ENCODE peak calls at places on chromosomes 11 and 22, in seven cellular contexts. B is BJ, O is kidney epithelial cell, M is thoracic aorta, N is dorsolateral prefrontal cortex, R is mesothelial cell of epicardium, G is nephron progenitor cell. C is an unnamed sample.

GRCh38 chr11:29914203-29914930 is 102.5 kb downstream of the KCNA4 start:
- DNase-seq in B (no peak), O (no peak), M (no peak), N (no peak), R (no peak), G (no peak), C (no peak)

GRCh38 chr11:19451609-19452008 is 210.9 kb upstream of the E2F8 start:
- DNase-seq in B (no peak), O (no peak), M (no peak), N (no peak), R (no peak), G (no peak), C (no peak)

GRCh38 chr22:48223488-48224190 is 1461.2 kb downstream of the TBC1D22A start:
- DNase-seq in B (no peak), O (no peak), M (no peak), N (no peak), R (no peak), G (no peak), C (no peak)

GRCh38 chr22:46653596-46653995 is 33.4 kb downstream of the GRAMD4 start:
- DNase-seq in B (no peak), O (no peak), M (no peak), N (no peak), R (no peak), G (no peak), C (no peak)

GRCh38 chr11:125390949-125391348 is 105.1 kb downstream of the FEZ1 start:
- DNase-seq in B (peak; percentile 32), O (no peak), M (no peak), N (no peak), R (no peak), G (no peak), C (no peak)

GRCh38 chr11:72742522-72743320 is 9.5 kb downstream of the ARAP1 start:
- DNase-seq in B (no peak), O (no peak), M (no peak), N (no peak), R (no peak), G (no peak), C (no peak)

GRCh38 chr11:38460429-38460828 is 1862.4 kb upstream of the RAG2 start:
- DNase-seq in B (no peak), O (no peak), M (no peak), N (no peak), R (no peak), G (no peak), C (no peak)

GRCh38 chr11:35617687-35618496 is at the start of gene FJX1:
- DNase-seq in B (peak; percentile 51), O (no peak), M (no peak), N (no peak), R (peak; percentile 61), G (peak; percentile 77), C (peak; percentile 15)

GRCh38 chr11:67177399-67178281 is 58.6 kb downstream of the KDM2A start:
- DNase-seq in B (no peak), O (no peak), M (no peak), N (no peak), R (no peak), G (no peak), C (no peak)

GRCh38 chr11:76260296-76260695 is 54.0 kb upstream of the WNT11 start:
- DNase-seq in B (no peak), O (no peak), M (no peak), N (no peak), R (no peak), G (no peak), C (no peak)

GRCh38 chr11:359181-359714 is 10.1 kb upstream of the B4GALNT4 start:
- DNase-seq in B (no peak), O (no peak), M (no peak), N (no peak), R (no peak), G (no peak), C (no peak)

GRCh38 chr11:82732734-82733443 is 775 bp downstream of the FAM181B start:
- DNase-seq in B (no peak), O (no peak), M (no peak), N (no peak), R (no peak), G (peak; percentile 61), C (peak; percentile 23)

GRCh38 chr22:32994921-32995320 is 63.3 kb downstream of the SYN3 start:
- DNase-seq in B (no peak), O (no peak), M (no peak), N (no peak), R (no peak), G (peak; percentile 22), C (no peak)

GRCh38 chr11:8242480-8243280 is 21.0 kb downstream of the LMO1 start:
- DNase-seq in B (no peak), O (no peak), M (no peak), N (no peak), R (no peak), G (no peak), C (no peak)

GRCh38 chr22:47515384-47516125 is 753.1 kb downstream of the TBC1D22A start:
- DNase-seq in B (no peak), O (no peak), M (no peak), N (no peak), R (no peak), G (no peak), C (no peak)

GRCh38 chr11:47477323-47477722 is 28.4 kb upstream of the RAPSN start:
- DNase-seq in B (no peak), O (no peak), M (no peak), N (no peak), R (no peak), G (no peak), C (no peak)

GRCh38 chr11:927871-928270 is 2.2 kb downstream of the AP2A2 start:
- DNase-seq in B (no peak), O (no peak), M (no peak), N (no peak), R (no peak), G (no peak), C (no peak)

GRCh38 chr11:65352783-65353182 is 1.8 kb upstream of the TIGD3 start:
- DNase-seq in B (no peak), O (no peak), M (no peak), N (no peak), R (no peak), G (no peak), C (no peak)

GRCh38 chr11:116093481-116093880 is 589.3 kb upstream of the CADM1 start:
- DNase-seq in B (no peak), O (no peak), M (no peak), N (no peak), R (no peak), G (no peak), C (no peak)

GRCh38 chr11:37972691-37973090 is 1374.7 kb upstream of the RAG2 start:
- DNase-seq in B (no peak), O (no peak), M (no peak), N (no peak), R (no peak), G (no peak), C (no peak)

GRCh38 chr22:29141078-29141688 is 64.5 kb upstream of the EMID1 start:
- DNase-seq in B (no peak), O (no peak), M (no peak), N (no peak), R (no peak), G (no peak), C (no peak)

GRCh38 chr11:44505591-44506054 is 59.8 kb upstream of the CD82 start:
- DNase-seq in B (no peak), O (no peak), M (no peak), N (no peak), R (no peak), G (no peak), C (no peak)

GRCh38 chr11:79950172-79950571 is 509.3 kb upstream of the TENM4 start:
- DNase-seq in B (no peak), O (no peak), M (no peak), N (no peak), R (no peak), G (no peak), C (no peak)

GRCh38 chr11:121648306-121648705 is 195.5 kb upstream of the SORL1-AS1 start:
- DNase-seq in B (no peak), O (no peak), M (no peak), N (no peak), R (no peak), G (no peak), C (no peak)

GRCh38 chr11:61851128-61851899 is 23.2 kb downstream of the FADS2 start:
- DNase-seq in B (no peak), O (no peak), M (no peak), N (no peak), R (no peak), G (no peak), C (no peak)

GRCh38 chr11:129295746-129296145 is 79.9 kb upstream of the BARX2 start:
- DNase-seq in B (no peak), O (no peak), M (no peak), N (no peak), R (no peak), G (no peak), C (no peak)

GRCh38 chr22:26643368-26644100 is 13.9 kb upstream of the MIAT start:
- DNase-seq in B (no peak), O (no peak), M (no peak), N (no peak), R (no peak), G (no peak), C (no peak)

GRCh38 chr22:26646158-26646557 is 11.2 kb upstream of the MIAT start:
- DNase-seq in B (no peak), O (no peak), M (no peak), N (no peak), R (no peak), G (no peak), C (no peak)

GRCh38 chr22:26648011-26648497 is 9.3 kb upstream of the MIAT start:
- DNase-seq in B (no peak), O (no peak), M (no peak), N (peak; percentile 64), R (no peak), G (peak; percentile 24), C (no peak)

GRCh38 chr22:26642465-26643367 is 14.7 kb upstream of the MIAT start:
- DNase-seq in B (no peak), O (no peak), M (no peak), N (no peak), R (no peak), G (no peak), C (no peak)
- TF ChIP-seq CTCF in B (no peak), O (no peak), M (no peak), N (no peak), R (no peak), G (no peak), C (no peak)

GRCh38 chr11:92527467-92527866 is 302.8 kb downstream of the FAT3 start:
- DNase-seq in B (no peak), O (no peak), M (no peak), N (no peak), R (no peak), G (no peak), C (no peak)
- TF ChIP-seq CTCF in B (no peak), O (no peak), M (no peak), N (no peak), R (no peak), G (no peak), C (no peak)

DNA sequence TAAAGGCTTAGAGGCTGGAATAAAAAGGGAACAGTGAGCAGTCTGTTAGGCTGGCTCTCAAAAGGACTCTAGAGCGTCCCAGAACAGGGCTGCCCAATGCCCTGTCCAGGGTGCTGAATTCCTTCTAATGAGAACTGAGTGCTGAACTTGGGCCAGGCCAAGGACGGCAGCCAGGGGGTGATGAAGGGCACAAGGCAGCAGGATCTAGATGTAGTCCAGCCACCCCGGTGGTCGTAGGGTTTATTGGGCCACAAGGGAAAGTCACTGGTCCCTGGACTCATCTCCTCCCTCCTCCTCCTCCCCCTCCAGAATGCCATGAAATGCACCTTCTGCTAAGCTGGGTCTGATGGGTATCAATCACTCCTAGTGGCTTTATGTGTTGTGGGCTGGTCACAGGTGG is 19.2 kb downstream of the NPTXR start:
- DNase-seq in B (no peak), O (no peak), M (no peak), N (no peak), R (peak; percentile 64), G (peak; percentile 90), C (no peak)
- TF ChIP-seq CTCF in B (peak; percentile 74), O (peak; percentile 70), M (peak; percentile 11), N (peak; percentile 50), R (peak; percentile 22), G (peak; percentile 62), C (no peak)

GRCh38 chr11:55726715-55727324 is 46.4 kb upstream of the OR5D13 start:
- DNase-seq in B (no peak), O (no peak), M (no peak), N (no peak), R (no peak), G (no peak), C (no peak)
- TF ChIP-seq CTCF in B (no peak), O (no peak), M (no peak), N (no peak), R (peak; percentile 38), G (no peak), C (no peak)

C was measured in activated B cell treated with CpG ODN at 0.5 μM for 24 hours.